ENCODE peak calls at places on chromosomes 3 and 15, in six cellular contexts. A is fibroblast of villous mesenchyme, S is uterus, Z is foreskin fibroblast, N is Peyer's patch, T is OCI-LY7. E is an unnamed sample.

GRCh38 chr3:42961633-42962032 is 17.5 kb upstream of the GASK1A start:
- DNase-seq in A (peak; percentile 57), S (peak; percentile 69), Z (peak; percentile 74), N (no peak), T (peak; percentile 19), E (peak; percentile 4)

GRCh38 chr3:111848778-111849177 is 10.3 kb upstream of the PHLDB2 start:
- DNase-seq in A (no peak), S (no peak), Z (no peak), N (no peak), T (no peak), E (no peak)

GRCh38 chr3:100761211-100761921 is 52.1 kb downstream of the TFG start:
- DNase-seq in A (no peak), S (no peak), Z (no peak), N (no peak), T (peak; percentile 35), E (no peak)

GRCh38 chr3:187852842-187853727 is 107.8 kb upstream of the BCL6 start:
- DNase-seq in A (peak; percentile 41), S (no peak), Z (no peak), N (peak; percentile 66), T (no peak), E (peak; percentile 76)

GRCh38 chr3:54262943-54263342 is 140.6 kb downstream of the CACNA2D3 start:
- DNase-seq in A (no peak), S (no peak), Z (no peak), N (no peak), T (no peak), E (no peak)

GRCh38 chr3:30258426-30259392 is 347.7 kb upstream of the TGFBR2 start:
- DNase-seq in A (no peak), S (no peak), Z (peak; percentile 33), N (no peak), T (no peak), E (no peak)

GRCh38 chr3:196765454-196765853 is 25.8 kb downstream of the PAK2 start:
- DNase-seq in A (no peak), S (no peak), Z (no peak), N (no peak), T (no peak), E (no peak)

GRCh38 chr15:51536965-51537574 is 85.5 kb downstream of the DMXL2 start:
- DNase-seq in A (peak; percentile 65), S (no peak), Z (peak; percentile 56), N (no peak), T (peak; percentile 8), E (peak; percentile 3)

GRCh38 chr3:3800685-3801509 is 1.7 kb downstream of the LRRN1 start:
- DNase-seq in A (no peak), S (no peak), Z (no peak), N (peak; percentile 62), T (no peak), E (no peak)
- H3K4me3 ChIP-seq in A (no peak overlapping the region), S (peak overlapping the region; percentile 51), Z (no peak overlapping the region), N (peak overlapping the region; percentile 53), T (no peak overlapping the region), E (peak overlapping the region; percentile 55)

DNA sequence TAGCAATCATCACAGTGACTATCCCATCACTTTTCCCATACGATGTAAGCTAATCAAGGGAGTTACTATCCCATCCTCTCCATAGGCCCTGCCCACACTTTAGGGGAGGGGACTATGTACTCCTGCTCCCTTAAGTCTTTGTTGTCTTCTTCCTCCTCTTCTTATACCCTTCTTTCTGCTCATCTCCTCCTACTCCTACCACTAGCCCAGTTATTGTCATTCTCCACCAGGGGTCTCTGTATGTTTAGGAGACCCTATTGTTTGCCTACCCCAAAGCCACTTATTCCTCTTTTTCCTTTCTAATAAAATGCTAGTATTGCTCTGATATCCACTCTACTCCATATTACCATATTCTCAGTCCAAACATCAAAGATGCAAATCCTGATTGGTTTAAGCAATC is 27.8 kb downstream of the STAC start:
- DNase-seq in A (no peak), S (no peak), Z (peak; percentile 7), N (no peak), T (peak; percentile 10), E (no peak)
- TF ChIP-seq CTCF in A (peak; percentile 37), S (no peak), Z (no peak), N (no peak), T (peak; percentile 71), E (peak; percentile 53)

GRCh38 chr15:85029221-85029620 is 47.6 kb downstream of the PDE8A start:
- DNase-seq in A (no peak), S (no peak), Z (no peak), N (no peak), T (no peak), E (no peak)

GRCh38 chr15:85031086-85031943 is 49.7 kb downstream of the PDE8A start:
- DNase-seq in A (no peak), S (no peak), Z (no peak), N (no peak), T (no peak), E (no peak)

GRCh38 chr15:85031944-85032587 is 50.4 kb downstream of the PDE8A start:
- DNase-seq in A (no peak), S (no peak), Z (no peak), N (no peak), T (no peak), E (no peak)

GRCh38 chr15:85028416-85028815 is 46.8 kb downstream of the PDE8A start:
- DNase-seq in A (no peak), S (no peak), Z (no peak), N (no peak), T (no peak), E (no peak)

DNA sequence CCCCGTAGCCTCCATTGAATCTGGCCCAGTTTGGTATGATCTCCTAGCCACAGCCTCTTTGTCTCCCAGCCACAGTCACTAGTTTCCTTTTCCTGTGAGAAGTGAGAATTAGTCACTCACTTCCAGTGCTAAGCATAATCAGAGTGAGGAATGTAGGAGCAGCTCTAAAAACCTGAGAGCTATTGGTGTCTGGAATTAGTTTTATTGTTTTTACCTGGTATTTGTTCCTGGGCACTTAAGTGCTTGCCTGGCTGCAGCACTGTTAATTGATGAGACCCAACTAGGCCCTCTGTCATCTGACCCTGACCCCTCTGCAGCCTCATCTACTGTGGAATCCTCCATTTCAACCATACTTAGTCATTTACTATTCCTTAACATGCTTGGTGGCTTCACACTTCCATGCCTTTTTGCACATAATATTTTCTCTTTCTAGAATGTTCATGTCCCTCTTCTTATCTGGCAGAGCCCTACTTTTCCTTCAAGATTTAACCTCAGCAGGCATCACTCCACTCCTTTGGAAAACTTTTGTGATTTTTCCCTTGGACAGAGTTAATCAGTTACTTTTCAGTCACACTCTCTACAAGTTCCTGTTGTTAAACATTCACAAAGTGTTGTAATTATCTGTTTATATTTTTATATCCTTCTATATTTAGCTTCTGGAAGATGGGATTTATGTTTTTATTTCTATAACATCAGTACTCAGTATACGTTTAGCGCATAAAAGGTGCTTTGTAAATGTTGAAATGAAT is 48.8 kb downstream of the PDE8A start:
- DNase-seq in A (peak; percentile 34), S (no peak), Z (peak; percentile 34), N (no peak), T (no peak), E (peak; percentile 49)
- H3K4me3 ChIP-seq in A (no peak overlapping the region), S (no peak overlapping the region), Z (no peak overlapping the region), N (no peak overlapping the region), T (no peak overlapping the region), E (peak overlapping the region; percentile 23)

GRCh38 chr15:50355980-50356379 is 982 bp upstream of the GABPB1 start:
- DNase-seq in A (no peak), S (no peak), Z (peak; percentile 23), N (no peak), T (no peak), E (no peak)

GRCh38 chr15:50353999-50354837 is 780 bp downstream of the GABPB1 start:
- DNase-seq in A (peak; percentile 96), S (peak; percentile 44), Z (peak; percentile 84), N (peak; percentile 71), T (peak; percentile 74), E (no peak)

GRCh38 chr15:50354838-50355611 is at the start of gene GABPB1:
- DNase-seq in A (peak; percentile 96), S (peak; percentile 82), Z (peak; percentile 97), N (peak; percentile 91), T (peak; percentile 95), E (peak; percentile 81)

GRCh38 chr15:50355612-50355905 is 561 bp upstream of the GABPB1 start:
- DNase-seq in A (no peak), S (no peak), Z (no peak), N (no peak), T (no peak), E (no peak)

GRCh38 chr15:50358805-50359204 is 3.8 kb upstream of the GABPB1 start:
- DNase-seq in A (peak; percentile 45), S (no peak), Z (peak; percentile 68), N (no peak), T (peak; percentile 54), E (no peak)
- TF ChIP-seq CTCF in A (peak; percentile 48), S (no peak), Z (peak; percentile 42), N (peak; percentile 50), T (peak; percentile 66), E (peak; percentile 77)

GRCh38 chr3:113212155-113212844 is 943 bp downstream of the BOC start:
- DNase-seq in A (peak; percentile 26), S (peak; percentile 50), Z (peak; percentile 58), N (no peak), T (no peak), E (no peak)

GRCh38 chr3:113214917-113215595 is 3.7 kb downstream of the BOC start:
- DNase-seq in A (peak; percentile 36), S (no peak), Z (peak; percentile 69), N (no peak), T (no peak), E (no peak)

GRCh38 chr3:113216393-113216792 is 5.0 kb downstream of the BOC start:
- DNase-seq in A (peak; percentile 61), S (no peak), Z (no peak), N (no peak), T (no peak), E (no peak)

GRCh38 chr3:113212845-113213375 is 1.6 kb downstream of the BOC start:
- DNase-seq in A (no peak), S (no peak), Z (no peak), N (no peak), T (no peak), E (no peak)

DNA sequence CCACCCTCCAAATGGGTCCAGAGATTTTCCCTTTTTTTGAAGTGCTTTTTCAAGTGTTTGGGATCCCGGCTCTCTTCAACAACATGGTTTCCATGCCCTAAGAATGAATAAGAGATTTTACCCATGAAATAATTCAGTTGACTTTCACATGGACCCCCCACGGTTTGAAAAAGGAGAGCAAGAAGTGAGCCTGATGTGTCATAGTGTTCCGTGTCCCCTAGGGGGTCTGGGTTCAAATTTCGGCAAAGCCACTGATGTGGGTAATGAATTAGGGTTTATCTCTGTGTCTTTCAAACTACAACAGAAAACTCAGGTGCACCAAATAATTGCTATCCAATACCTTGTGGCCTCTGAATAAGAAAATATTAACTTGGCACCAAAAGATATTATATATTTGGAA is 2.9 kb downstream of the BOC start:
- DNase-seq in A (no peak), S (no peak), Z (no peak), N (no peak), T (no peak), E (no peak)
- H3K4me3 ChIP-seq in A (no peak overlapping the region), S (peak overlapping the region; percentile 83), Z (peak overlapping the region; percentile 90), N (no peak overlapping the region), T (no peak overlapping the region), E (no peak overlapping the region)

GRCh38 chr3:58285334-58285733 is 20.7 kb upstream of the RPP14 start:
- DNase-seq in A (no peak), S (no peak), Z (no peak), N (no peak), T (no peak), E (no peak)

GRCh38 chr3:58281069-58281468 is 25.0 kb upstream of the RPP14 start:
- DNase-seq in A (no peak), S (no peak), Z (no peak), N (no peak), T (no peak), E (no peak)
- TF ChIP-seq CTCF in A (no peak), S (no peak), Z (no peak), N (no peak), T (no peak), E (no peak)

GRCh38 chr15:55255714-55256113 is 33.9 kb downstream of the RAB27A start:
- DNase-seq in A (peak; percentile 65), S (no peak), Z (no peak), N (no peak), T (no peak), E (no peak)
- H3K4me3 ChIP-seq in A (no peak overlapping the region), S (no peak overlapping the region), Z (no peak overlapping the region), N (no peak overlapping the region), T (no peak overlapping the region), E (no peak overlapping the region)

E was measured in epithelial cell of proximal tubule.